ENCODE peak calls at places on chromosome X, in ten cellular contexts. K is mammary epithelial cell; Q is NT2/D1; W is cardiac muscle cell; Y is Karpas-422; R is CD8-positive, alpha-beta T cell; A is lung; I is hepatocyte; U is ascending aorta; N is heart right ventricle. P is an unnamed sample. For H3K4me1 and H3K36me3, the result is how much of the 10 kb centered on the place peaks cover.

GRCh38 chrX:1754077-1754476 is 139.2 kb downstream of the ASMT start:
- DNase-seq in R (no peak), A (no peak), I (no peak), Y (no peak), W (no peak), K (no peak), Q (no peak), U (no peak), N (no peak), P (no peak)

GRCh38 chrX:136963973-136964372 is 69.8 kb downstream of the GPR101 start:
- DNase-seq in Y (no peak), U (no peak), A (no peak), R (no peak), Q (no peak), I (no peak), W (no peak), N (no peak), K (no peak), P (no peak)

GRCh38 chrX:136273986-136274385 is 22.8 kb upstream of the MAP7D3 start:
- DNase-seq in R (no peak), U (no peak), N (no peak), I (peak), A (no peak), K (no peak), W (no peak), Q (no peak), Y (no peak), P (no peak)

GRCh38 chrX:13369541-13370140 is 49.8 kb upstream of the ATXN3L start:
- DNase-seq in W (no peak), A (no peak), K (no peak), I (no peak), U (no peak), Q (no peak), Y (no peak), N (no peak), R (no peak), P (peak)

GRCh38 chrX:118353081-118353850 is 7.4 kb downstream of the WDR44 start:
- DNase-seq in Y (peak), W (no peak), A (no peak), N (no peak), I (no peak), R (no peak), U (no peak), K (peak), Q (no peak), P (no peak)

GRCh38 chrX:106698693-106699092 is 27.8 kb upstream of the RNF128 start:
- DNase-seq in Y (no peak), K (peak), Q (no peak), R (no peak), N (no peak), W (no peak), I (no peak), U (no peak), A (no peak), P (no peak)

GRCh38 chrX:120753413-120754251 is 122.0 kb downstream of the CT47B1 start:
- DNase-seq in K (no peak), R (no peak), Y (no peak), W (no peak), U (no peak), I (no peak), Q (no peak), N (no peak), A (no peak), P (no peak)

GRCh38 chrX:13762015-13762414 is 27.5 kb downstream of the OFD1 start:
- DNase-seq in N (no peak), Q (no peak), I (no peak), A (no peak), Y (no peak), W (no peak), R (no peak), U (no peak), K (no peak), P (no peak)

GRCh38 chrX:16868920-16869319 is 1.2 kb downstream of the RBBP7 start:
- DNase-seq in R (no peak), Y (no peak), A (no peak), I (no peak), N (no peak), Q (no peak), W (no peak), K (no peak), U (no peak), P (no peak)

GRCh38 chrX:9534686-9535085 is 69.8 kb downstream of the TBL1X start:
- DNase-seq in N (no peak), R (no peak), A (no peak), Y (no peak), W (no peak), Q (no peak), I (no peak), U (no peak), K (no peak), P (peak)

GRCh38 chrX:118961866-118962560 is 12.4 kb upstream of the LONRF3 start:
- DNase-seq in Y (no peak), N (no peak), R (no peak), A (no peak), U (no peak), W (no peak), Q (no peak), K (no peak), I (no peak), P (no peak)

GRCh38 chrX:140918398-140919043 is 83.9 kb upstream of the SPANXB1 start:
- DNase-seq in Q (peak), R (no peak), U (no peak), N (no peak), K (peak), W (peak), I (peak), A (peak), Y (peak), P (peak)

GRCh38 chrX:31074522-31074921 is 2.7 kb upstream of the FTHL17 start:
- DNase-seq in I (no peak), R (no peak), N (no peak), K (no peak), W (no peak), Q (no peak), A (no peak), U (no peak), Y (no peak), P (no peak)

GRCh38 chrX:39654183-39654925 is 443.4 kb downstream of the BCOR start:
- DNase-seq in R (no peak), A (no peak), N (no peak), W (no peak), K (no peak), Q (no peak), U (no peak), I (no peak), Y (no peak), P (peak)

GRCh38 chrX:85140963-85141362 is 102.6 kb downstream of the SATL1 start:
- DNase-seq in N (no peak), Q (no peak), I (no peak), R (no peak), U (no peak), K (no peak), W (no peak), Y (no peak), A (no peak), P (no peak)

GRCh38 chrX:72373136-72373535 is 67.4 kb upstream of the CITED1 start:
- DNase-seq in U (no peak), Q (no peak), K (no peak), Y (no peak), R (no peak), W (no peak), I (no peak), N (no peak), A (no peak), P (no peak)

GRCh38 chrX:28988246-28988645 is 401.0 kb downstream of the IL1RAPL1 start:
- DNase-seq in I (no peak), U (no peak), K (no peak), N (no peak), R (no peak), Y (no peak), Q (no peak), W (peak), A (no peak), P (peak)

GRCh38 chrX:21691512-21692018 is 33.4 kb upstream of the KLHL34 start:
- DNase-seq in Q (no peak), Y (no peak), R (no peak), U (no peak), N (no peak), W (no peak), A (no peak), I (no peak), K (peak), P (no peak)

GRCh38 chrX:23385242-23385641 is 50.6 kb downstream of the PTCHD1 start:
- DNase-seq in U (no peak), A (no peak), R (no peak), W (no peak), N (no peak), I (no peak), K (no peak), Y (no peak), Q (no peak), P (no peak)

GRCh38 chrX:15465347-15465746 is 27.8 kb downstream of the PIR start:
- DNase-seq in N (no peak), Q (no peak), K (peak), R (no peak), Y (peak), A (no peak), W (no peak), I (no peak), U (no peak), P (no peak)

GRCh38 chrX:41472231-41472815 is 25.2 kb downstream of the NYX start:
- DNase-seq in K (no peak), U (no peak), Y (no peak), N (no peak), Q (no peak), W (no peak), A (no peak), I (no peak), R (no peak), P (no peak)

GRCh38 chrX:2690856-2691542 is at the start of gene CD99:
- DNase-seq in K (peak), A (peak), W (peak), Y (peak), R (peak), I (peak), N (peak), Q (no peak), U (peak), P (peak)

GRCh38 chrX:68647156-68647957 is at the start of gene STARD8:
- DNase-seq in Y (no peak), A (no peak), U (no peak), K (peak), I (peak), W (peak), N (peak), R (no peak), Q (peak), P (no peak)

GRCh38 chrX:149504226-149504914 is 736 bp downstream of the IDS start:
- DNase-seq in A (no peak), K (no peak), W (no peak), I (peak), R (peak), U (no peak), Y (peak), Q (no peak), N (no peak), P (peak)

GRCh38 chrX:137352101-137352660 is 213.7 kb upstream of the ZIC3 start:
- DNase-seq in Q (no peak), A (no peak), I (no peak), W (no peak), U (no peak), N (no peak), K (no peak), R (no peak), Y (peak), P (no peak)

GRCh38 chrX:31981546-31982062 is 909.8 kb upstream of the FTHL17 start:
- DNase-seq in R (no peak), A (no peak), U (no peak), K (no peak), Q (no peak), Y (no peak), I (no peak), W (no peak), N (no peak), P (no peak)

GRCh38 chrX:30570505-30570904 is 7.1 kb downstream of the TASL start:
- DNase-seq in I (peak), Y (peak), U (no peak), A (no peak), N (no peak), W (peak), K (no peak), R (no peak), Q (no peak), P (peak)

GRCh38 chrX:1592128-1592862 is 891 bp downstream of the AKAP17A start:
- DNase-seq in R (no peak), N (no peak), Q (no peak), K (peak), A (no peak), I (peak), Y (peak), W (peak), U (no peak), P (no peak)

GRCh38 chrX:139691493-139691842 is 16.5 kb downstream of the MCF2 start:
- DNase-seq in K (no peak), U (no peak), I (peak), R (no peak), Y (no peak), Q (no peak), W (peak), A (no peak), N (peak), P (no peak)
- H3K4me3 ChIP-seq in K (no peak), U (peak), I (no peak), R (no peak), Y (no peak), Q (peak), W (peak), A (no peak), N (peak), P (no peak)

GRCh38 chrX:45718676-45719075 is 518.0 kb upstream of the DIPK2B start:
- DNase-seq in Q (no peak), I (no peak), A (no peak), W (no peak), K (no peak), Y (no peak), R (no peak), N (no peak), U (no peak), P (no peak)
- H3K4me1 ChIP-seq in Q (under half), I (under half), A (under half), W (under half), K (under half), Y (under half), R (under half), N (under half), U (under half), P (under half)

GRCh38 chrX:311156-312129 is 7.2 kb downstream of the GTPBP6 start:
- DNase-seq in W (no peak), A (no peak), Q (no peak), I (no peak), N (no peak), R (no peak), K (no peak), U (no peak), Y (no peak), P (no peak)
- H3K36me3 ChIP-seq in W (under half), A (half or more), Q (half or more), I (under half), N (half or more), R (under half), K (under half), U (half or more), Y (under half), P (under half)

DNA sequence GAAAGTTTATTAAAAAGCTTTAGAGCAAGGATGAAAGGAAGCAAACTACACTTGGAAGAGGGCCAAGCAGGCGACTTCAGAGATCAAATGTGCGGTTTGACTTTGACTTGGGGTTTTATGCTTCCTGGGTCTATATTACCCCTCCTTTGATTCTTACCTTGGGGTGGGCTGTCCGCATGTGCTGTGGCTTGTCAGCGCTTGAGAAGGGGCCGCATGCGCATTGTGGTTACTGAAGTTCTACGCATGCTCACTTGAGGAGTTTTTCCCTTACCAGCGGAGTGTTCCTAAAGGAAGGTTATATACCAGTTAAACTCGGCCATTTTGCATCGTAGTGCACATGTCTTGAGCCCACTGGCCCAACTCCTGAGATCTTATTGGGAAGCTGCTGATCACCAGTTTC is 9.9 kb downstream of the ZNF157 start:
- DNase-seq in U (no peak), Y (no peak), A (no peak), Q (no peak), N (peak), R (peak), I (no peak), K (peak), W (no peak), P (no peak)
- H3K4me3 ChIP-seq in U (no peak), Y (no peak), A (no peak), Q (no peak), N (no peak), R (no peak), I (no peak), K (peak), W (no peak), P (no peak)

GRCh38 chrX:19827088-19827487 is 60.3 kb downstream of the SH3KBP1 start:
- DNase-seq in Q (no peak), I (no peak), N (no peak), K (no peak), A (no peak), Y (no peak), R (no peak), W (no peak), U (no peak), P (no peak)
- H3K4me1 ChIP-seq in Q (under half), I (under half), N (under half), K (under half), A (under half), Y (under half), R (under half), W (under half), U (under half), P (under half)

GRCh38 chrX:70922776-70923473 is 8.0 kb downstream of the SLC7A3 start:
- DNase-seq in Q (no peak), K (no peak), A (no peak), N (no peak), I (no peak), U (no peak), W (no peak), R (no peak), Y (no peak), P (peak)
- H3K36me3 ChIP-seq in Q (under half), K (under half), A (under half), N (under half), I (under half), U (under half), W (under half), R (under half), Y (under half), P (under half)

P was measured in HAP-1.